ENCODE peak calls at places on chromosomes 12 and 14, in four cellular contexts. One of them, this sample, is unnamed.

GRCh38 chr14:36430662-36431084 is 89.4 kb downstream of the NKX2-1 start:
- DNase-seq in thoracic aorta: no peak
- DNase-seq in hepatocyte: no peak
- DNase-seq in HL-60: no peak
- DNase-seq in this sample: no peak

GRCh38 chr12:25241171-25242020 is 9.3 kb downstream of the KRAS start:
- DNase-seq in HL-60: no peak
- DNase-seq in hepatocyte: peak
- DNase-seq in thoracic aorta: no peak
- DNase-seq in this sample: no peak

GRCh38 chr12:104498211-104498801 is 41.6 kb downstream of the CHST11 start:
- DNase-seq in hepatocyte: no peak
- DNase-seq in thoracic aorta: no peak
- DNase-seq in HL-60: no peak
- DNase-seq in this sample: no peak

GRCh38 chr12:7060353-7060954 is at the start of gene C1S:
- DNase-seq in HL-60: no peak
- DNase-seq in hepatocyte: peak
- DNase-seq in thoracic aorta: peak
- DNase-seq in this sample: peak

GRCh38 chr12:58443981-58444371 is 476.3 kb downstream of the LRIG3 start:
- DNase-seq in HL-60: no peak
- DNase-seq in thoracic aorta: no peak
- DNase-seq in hepatocyte: peak
- DNase-seq in this sample: no peak

GRCh38 chr14:32076278-32077080 is 625 bp upstream of the ARHGAP5 start:
- DNase-seq in HL-60: peak
- DNase-seq in thoracic aorta: peak
- DNase-seq in hepatocyte: peak
- DNase-seq in this sample: peak

GRCh38 chr12:33044447-33044846 is 147.9 kb upstream of the PKP2 start:
- DNase-seq in HL-60: no peak
- DNase-seq in hepatocyte: no peak
- DNase-seq in thoracic aorta: no peak
- DNase-seq in this sample: no peak

GRCh38 chr12:109734219-109735000 is 20.8 kb downstream of the FAM222A start:
- DNase-seq in thoracic aorta: no peak
- DNase-seq in HL-60: no peak
- DNase-seq in hepatocyte: no peak
- DNase-seq in this sample: no peak

GRCh38 chr12:109818900-109819500 is 14.2 kb downstream of the TRPV4 start:
- DNase-seq in hepatocyte: no peak
- DNase-seq in thoracic aorta: no peak
- DNase-seq in HL-60: no peak
- DNase-seq in this sample: no peak

GRCh38 chr12:124928912-124929530 is 14.6 kb upstream of the UBC start:
- DNase-seq in thoracic aorta: no peak
- DNase-seq in HL-60: no peak
- DNase-seq in hepatocyte: no peak
- DNase-seq in this sample: no peak

DNA sequence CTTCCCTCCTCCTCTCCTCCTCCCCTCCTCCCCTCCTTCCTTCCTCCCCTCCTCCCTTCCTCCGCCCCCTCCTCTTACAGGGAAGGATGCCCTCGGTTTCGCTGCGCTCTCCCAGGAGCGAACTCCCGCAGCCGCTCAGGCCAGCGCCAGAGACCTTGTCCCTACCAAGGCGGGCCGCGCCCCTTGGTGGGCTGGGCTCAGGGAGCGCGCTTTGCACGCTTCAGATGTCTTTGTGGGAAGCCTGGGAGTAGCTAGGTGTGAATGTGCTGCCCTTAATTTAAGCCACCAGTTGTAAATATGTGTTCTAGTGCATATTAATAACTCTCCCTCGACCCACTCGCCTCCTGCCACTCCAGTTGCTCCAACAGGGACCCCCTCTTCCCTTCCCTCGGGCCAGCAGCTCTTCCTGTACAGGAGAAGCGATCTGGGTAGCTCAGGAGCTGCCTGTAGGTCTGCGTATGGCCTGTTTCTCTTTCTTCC is 13.4 kb upstream of the MAP3K9 start:
- DNase-seq in hepatocyte: peak
- DNase-seq in thoracic aorta: no peak
- DNase-seq in HL-60: no peak
- DNase-seq in this sample: no peak
- H3K27ac ChIP-seq in hepatocyte: peak
- H3K27ac ChIP-seq in thoracic aorta: no peak
- H3K27ac ChIP-seq in HL-60: no peak
- H3K27ac ChIP-seq in this sample: no peak

DNA sequence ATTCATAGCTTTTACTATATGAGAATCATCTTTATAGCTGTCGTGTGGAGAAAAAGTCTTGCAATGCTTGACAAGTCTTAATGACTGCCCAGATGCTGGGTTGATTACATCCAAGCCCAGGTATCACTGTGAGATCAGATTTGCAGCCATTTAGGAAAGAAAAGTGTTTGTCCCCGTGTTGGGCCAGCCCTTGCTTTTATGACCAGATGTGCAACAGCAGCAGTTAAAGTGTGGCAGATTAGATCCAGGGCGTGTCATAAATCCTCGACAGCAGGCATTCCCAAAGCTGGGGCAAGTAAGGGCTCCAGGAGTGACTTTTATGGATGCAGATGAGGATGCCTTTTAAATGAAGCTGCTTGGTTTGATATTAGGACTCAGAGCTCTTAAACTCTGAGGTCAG is 1.6 kb downstream of the SMOC1 start:
- DNase-seq in HL-60: no peak
- DNase-seq in thoracic aorta: no peak
- DNase-seq in hepatocyte: no peak
- DNase-seq in this sample: no peak
- H3K27ac ChIP-seq in HL-60: no peak
- H3K27ac ChIP-seq in thoracic aorta: no peak
- H3K27ac ChIP-seq in hepatocyte: no peak
- H3K27ac ChIP-seq in this sample: no peak

DNA sequence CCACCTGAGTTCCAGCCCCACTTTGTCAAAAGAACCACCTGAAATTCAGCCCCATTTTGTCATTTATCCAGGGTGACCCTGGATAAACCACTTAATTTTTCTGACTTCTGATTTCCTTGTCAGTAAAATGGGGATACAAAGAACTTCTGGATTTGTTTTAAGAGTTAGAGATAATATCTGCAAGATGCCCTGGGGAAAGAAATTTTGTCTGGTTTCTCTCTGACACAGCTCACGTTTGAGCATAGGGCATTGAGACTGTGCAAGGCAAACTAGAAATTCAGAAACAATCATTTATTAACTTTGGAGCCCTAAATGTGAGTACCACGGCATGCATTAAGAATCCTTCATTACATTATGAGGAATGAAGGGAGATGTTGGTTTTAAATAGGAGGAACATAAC is 37.2 kb downstream of the TMTC2 start:
- DNase-seq in hepatocyte: no peak
- DNase-seq in thoracic aorta: no peak
- DNase-seq in HL-60: no peak
- DNase-seq in this sample: no peak
- H3K27ac ChIP-seq in hepatocyte: no peak
- H3K27ac ChIP-seq in thoracic aorta: no peak
- H3K27ac ChIP-seq in HL-60: no peak
- H3K27ac ChIP-seq in this sample: no peak

GRCh38 chr14:77110286-77110685 is 12.2 kb downstream of the CIPC start:
- DNase-seq in thoracic aorta: no peak
- DNase-seq in hepatocyte: no peak
- DNase-seq in HL-60: no peak
- DNase-seq in this sample: no peak
- H3K27ac ChIP-seq in thoracic aorta: peak
- H3K27ac ChIP-seq in hepatocyte: peak
- H3K27ac ChIP-seq in HL-60: no peak
- H3K27ac ChIP-seq in this sample: no peak

GRCh38 chr14:69096766-69097475 is 56.0 kb downstream of the DCAF5 start:
- DNase-seq in HL-60: no peak
- DNase-seq in thoracic aorta: no peak
- DNase-seq in hepatocyte: no peak
- DNase-seq in this sample: no peak
- H3K27ac ChIP-seq in HL-60: no peak
- H3K27ac ChIP-seq in thoracic aorta: peak
- H3K27ac ChIP-seq in hepatocyte: no peak
- H3K27ac ChIP-seq in this sample: no peak

GRCh38 chr14:55449116-55449515 is 8.7 kb upstream of the TBPL2 start:
- DNase-seq in hepatocyte: no peak
- DNase-seq in HL-60: no peak
- DNase-seq in thoracic aorta: no peak
- DNase-seq in this sample: no peak
- H3K27ac ChIP-seq in hepatocyte: no peak
- H3K27ac ChIP-seq in HL-60: no peak
- H3K27ac ChIP-seq in thoracic aorta: no peak
- H3K27ac ChIP-seq in this sample: no peak

DNA sequence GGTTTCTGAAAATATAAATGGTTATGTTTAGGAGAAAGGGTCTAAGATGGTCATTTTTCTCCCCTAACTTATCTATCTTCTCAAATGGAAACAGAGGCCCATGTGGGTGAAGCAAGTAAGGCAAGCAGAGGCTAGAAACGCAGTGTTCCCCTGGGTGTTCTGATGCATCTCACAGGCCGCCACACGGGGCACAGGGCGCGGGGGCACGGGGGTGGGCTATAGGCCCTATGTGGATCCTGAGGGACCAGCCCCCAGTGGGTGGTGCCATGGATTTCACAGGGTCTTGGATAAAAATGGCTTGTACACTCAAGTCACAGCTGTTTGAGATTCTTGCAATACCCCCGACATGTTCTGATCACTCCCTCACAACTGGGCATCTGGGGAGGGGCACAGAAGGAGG is 17.7 kb downstream of the ACTN1 start:
- DNase-seq in hepatocyte: no peak
- DNase-seq in thoracic aorta: no peak
- DNase-seq in HL-60: no peak
- DNase-seq in this sample: no peak
- H3K27ac ChIP-seq in hepatocyte: no peak
- H3K27ac ChIP-seq in thoracic aorta: peak
- H3K27ac ChIP-seq in HL-60: no peak
- H3K27ac ChIP-seq in this sample: peak

This sample was measured in AG04450.